ENCODE peak calls at places on chromosome 17, in four cellular contexts. One of them, this sample, is unnamed.

GRCh38 chr17:61307905-61308886 is 91.4 kb upstream of the TBX2 start:
- DNase-seq in right cardiac atrium: no peak
- DNase-seq in esophagus muscularis mucosa: no peak
- DNase-seq in SK-N-SH: no peak
- DNase-seq in this sample: no peak

GRCh38 chr17:18231156-18231555 is 5.7 kb downstream of the LLGL1 start:
- DNase-seq in right cardiac atrium: no peak
- DNase-seq in esophagus muscularis mucosa: no peak
- DNase-seq in SK-N-SH: no peak
- DNase-seq in this sample: no peak

GRCh38 chr17:73784015-73784603 is 139.9 kb upstream of the SDK2 start:
- DNase-seq in right cardiac atrium: no peak
- DNase-seq in esophagus muscularis mucosa: no peak
- DNase-seq in SK-N-SH: no peak
- DNase-seq in this sample: no peak

GRCh38 chr17:83183150-83183820 is 103.9 kb downstream of the METRNL start:
- DNase-seq in right cardiac atrium: no peak
- DNase-seq in esophagus muscularis mucosa: no peak
- DNase-seq in SK-N-SH: no peak
- DNase-seq in this sample: no peak

GRCh38 chr17:44581868-44582267 is 24.6 kb downstream of the FZD2 start:
- DNase-seq in right cardiac atrium: no peak
- DNase-seq in esophagus muscularis mucosa: no peak
- DNase-seq in SK-N-SH: peak; percentile 68
- DNase-seq in this sample: no peak

GRCh38 chr17:17435323-17435722 is 41.5 kb upstream of the MED9 start:
- DNase-seq in right cardiac atrium: no peak
- DNase-seq in esophagus muscularis mucosa: no peak
- DNase-seq in SK-N-SH: no peak
- DNase-seq in this sample: no peak

GRCh38 chr17:62596662-62597061 is 30.8 kb upstream of the MRC2 start:
- DNase-seq in right cardiac atrium: no peak
- DNase-seq in esophagus muscularis mucosa: no peak
- DNase-seq in SK-N-SH: no peak
- DNase-seq in this sample: no peak

GRCh38 chr17:71846561-71846960 is 274.3 kb upstream of the SOX9 start:
- DNase-seq in right cardiac atrium: no peak
- DNase-seq in esophagus muscularis mucosa: no peak
- DNase-seq in SK-N-SH: no peak
- DNase-seq in this sample: no peak

GRCh38 chr17:50364061-50364458 is 8.9 kb downstream of the MRPL27 start:
- DNase-seq in right cardiac atrium: no peak
- DNase-seq in esophagus muscularis mucosa: no peak
- DNase-seq in SK-N-SH: no peak
- DNase-seq in this sample: no peak

GRCh38 chr17:83173180-83173996 is 94.0 kb downstream of the METRNL start:
- DNase-seq in right cardiac atrium: no peak
- DNase-seq in esophagus muscularis mucosa: no peak
- DNase-seq in SK-N-SH: no peak
- DNase-seq in this sample: peak; percentile 16

GRCh38 chr17:69084911-69085310 is 24.2 kb upstream of the ABCA9 start:
- DNase-seq in right cardiac atrium: no peak
- DNase-seq in esophagus muscularis mucosa: no peak
- DNase-seq in SK-N-SH: peak; percentile 23
- DNase-seq in this sample: no peak

GRCh38 chr17:81390029-81390428 is 5.2 kb upstream of the BAHCC1 start:
- DNase-seq in right cardiac atrium: no peak
- DNase-seq in esophagus muscularis mucosa: no peak
- DNase-seq in SK-N-SH: no peak
- DNase-seq in this sample: no peak
- H3K4me1 ChIP-seq in right cardiac atrium: peaks cover 18% of the 10 kb centered on the region
- H3K4me1 ChIP-seq in esophagus muscularis mucosa: peaks cover 80% of the 10 kb centered on the region
- H3K4me1 ChIP-seq in SK-N-SH: peaks cover 72% of the 10 kb centered on the region
- H3K4me1 ChIP-seq in this sample: peaks cover 64% of the 10 kb centered on the region

GRCh38 chr17:35245196-35245486 is 2.3 kb downstream of the SLFN5 start:
- DNase-seq in right cardiac atrium: no peak
- DNase-seq in esophagus muscularis mucosa: no peak
- DNase-seq in SK-N-SH: no peak
- DNase-seq in this sample: no peak
- H3K4me3 ChIP-seq in right cardiac atrium: no peak overlapping the region
- H3K4me3 ChIP-seq in esophagus muscularis mucosa: peak overlapping the region; percentile 87
- H3K4me3 ChIP-seq in SK-N-SH: peak overlapping the region; percentile 99
- H3K4me3 ChIP-seq in this sample: peak overlapping the region; percentile 64

GRCh38 chr17:75680431-75680830 is 13.3 kb downstream of the SAP30BP start:
- DNase-seq in right cardiac atrium: no peak
- DNase-seq in esophagus muscularis mucosa: no peak
- DNase-seq in SK-N-SH: no peak
- DNase-seq in this sample: no peak
- H3K4me1 ChIP-seq in right cardiac atrium: peaks cover 10% of the 10 kb centered on the region
- H3K4me1 ChIP-seq in esophagus muscularis mucosa: peaks cover 53% of the 10 kb centered on the region
- H3K4me1 ChIP-seq in SK-N-SH: peaks cover 6% of the 10 kb centered on the region
- H3K4me1 ChIP-seq in this sample: peaks cover 44% of the 10 kb centered on the region

GRCh38 chr17:66467766-66468165 is 165.4 kb downstream of the PRKCA start:
- DNase-seq in right cardiac atrium: no peak
- DNase-seq in esophagus muscularis mucosa: no peak
- DNase-seq in SK-N-SH: no peak
- DNase-seq in this sample: no peak

GRCh38 chr17:66464921-66465320 is 162.5 kb downstream of the PRKCA start:
- DNase-seq in right cardiac atrium: no peak
- DNase-seq in esophagus muscularis mucosa: no peak
- DNase-seq in SK-N-SH: no peak
- DNase-seq in this sample: no peak

GRCh38 chr17:66466933-66467367 is 164.5 kb downstream of the PRKCA start:
- DNase-seq in right cardiac atrium: peak; percentile 35
- DNase-seq in esophagus muscularis mucosa: no peak
- DNase-seq in SK-N-SH: no peak
- DNase-seq in this sample: peak; percentile 35

GRCh38 chr17:66465701-66466100 is 163.3 kb downstream of the PRKCA start:
- DNase-seq in right cardiac atrium: no peak
- DNase-seq in esophagus muscularis mucosa: no peak
- DNase-seq in SK-N-SH: no peak
- DNase-seq in this sample: no peak

DNA sequence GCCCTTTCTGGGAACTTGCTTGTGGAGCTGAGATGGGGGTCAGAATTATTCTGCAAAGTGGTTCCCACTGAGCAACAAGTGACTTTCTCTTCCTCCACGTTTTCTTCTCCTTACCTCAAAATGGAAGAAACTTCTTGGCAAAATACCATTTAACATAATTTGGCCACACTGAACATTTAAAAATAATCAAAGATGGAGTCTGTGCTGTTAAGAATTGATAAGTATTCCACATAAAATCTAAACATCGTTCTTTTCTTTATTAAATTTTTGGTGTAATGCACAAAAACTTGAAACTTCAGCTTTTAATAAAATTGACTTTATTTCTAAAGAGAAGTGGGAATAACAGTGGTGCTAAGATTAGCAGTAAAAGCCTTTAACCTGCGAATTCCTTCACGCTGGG is 164.0 kb downstream of the PRKCA start:
- DNase-seq in right cardiac atrium: no peak
- DNase-seq in esophagus muscularis mucosa: no peak
- DNase-seq in SK-N-SH: no peak
- DNase-seq in this sample: no peak
- H3K4me3 ChIP-seq in right cardiac atrium: no peak overlapping the region
- H3K4me3 ChIP-seq in esophagus muscularis mucosa: peak overlapping the region; percentile 19
- H3K4me3 ChIP-seq in SK-N-SH: peak overlapping the region; percentile 30
- H3K4me3 ChIP-seq in this sample: no peak overlapping the region

DNA sequence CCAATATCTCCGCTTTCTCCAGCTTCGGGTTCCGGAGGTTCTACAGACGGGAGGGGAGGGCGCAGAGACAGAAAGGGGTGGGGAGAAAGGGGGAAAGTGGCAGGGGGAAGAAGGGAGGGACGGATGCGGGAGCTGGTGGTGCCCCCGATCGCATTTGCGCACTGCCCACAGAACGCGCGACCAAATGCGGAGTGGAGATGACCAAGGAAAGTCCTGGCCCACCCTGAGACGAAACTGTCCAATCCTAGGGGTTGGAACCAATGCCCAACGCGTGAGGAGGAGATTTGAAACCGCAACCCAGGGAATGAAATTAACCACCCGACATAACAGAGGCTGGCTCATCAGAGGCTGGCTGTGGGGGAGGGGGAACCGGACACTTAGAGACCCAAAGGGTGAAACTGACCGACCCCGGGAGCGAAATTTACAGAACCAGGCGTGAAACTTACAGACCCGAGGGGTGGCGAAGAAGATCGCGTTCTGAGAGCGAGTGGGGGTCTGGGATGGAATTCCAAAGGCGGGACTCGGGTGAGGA is 1.4 kb downstream of the HES7 start:
- DNase-seq in right cardiac atrium: no peak
- DNase-seq in esophagus muscularis mucosa: no peak
- DNase-seq in SK-N-SH: no peak
- DNase-seq in this sample: no peak
- H3K4me1 ChIP-seq in right cardiac atrium: peaks cover 5% of the 10 kb centered on the region
- H3K4me1 ChIP-seq in esophagus muscularis mucosa: peaks cover 94% of the 10 kb centered on the region
- H3K4me1 ChIP-seq in SK-N-SH: peaks cover 41% of the 10 kb centered on the region
- H3K4me1 ChIP-seq in this sample: peaks cover 54% of the 10 kb centered on the region

This sample was measured in heart left ventricle.